ENCODE peak calls at places on chromosome 5, in four cellular contexts. S, F, L and K are unnamed samples.
A peak's percentile ranks its signal among the peaks of the same experiment; 100 is the strongest.

GRCh38 chr5:92906798-92907380 is 674.1 kb downstream of the NR2F1-AS1 start:
- DNase-seq in S (no peak), F (no peak), L (no peak), K (no peak)

GRCh38 chr5:170745481-170746061 is 38.0 kb upstream of the GABRP start:
- DNase-seq in S (no peak), F (peak; percentile 98), L (peak; percentile 98), K (no peak)

GRCh38 chr5:112649882-112650281 is 87.8 kb upstream of the APC start:
- DNase-seq in S (no peak), F (peak; percentile 80), L (no peak), K (peak; percentile 44)

GRCh38 chr5:74177995-74178394 is 462.5 kb downstream of the ENC1 start:
- DNase-seq in S (no peak), F (no peak), L (no peak), K (no peak)

GRCh38 chr5:38414348-38414747 is 142.1 kb downstream of the LIFR start:
- DNase-seq in S (no peak), F (no peak), L (no peak), K (no peak)

GRCh38 chr5:98997000-98997399 is 68.2 kb upstream of the CHD1 start:
- DNase-seq in S (no peak), F (no peak), L (no peak), K (no peak)

GRCh38 chr5:18792145-18792544 is 1157.9 kb downstream of the TAF11L14 start:
- DNase-seq in S (no peak), F (peak; percentile 61), L (no peak), K (no peak)

GRCh38 chr5:180305481-180305880 is 13.6 kb upstream of the MAPK9 start:
- DNase-seq in S (no peak), F (no peak), L (no peak), K (no peak)

GRCh38 chr5:171207256-171207866 is 101.7 kb upstream of the TLX3 start:
- DNase-seq in S (peak; percentile 68), F (no peak), L (peak; percentile 61), K (no peak)